ENCODE peak calls at places on chromosomes 5 and 9, in ten cellular contexts. X, F, P, Z, B, Q, E, T, W and N are unnamed samples.

GRCh38 chr5:146409081-146409671 is 38.0 kb upstream of the TCERG1 start:
- DNase-seq in X (no peak), F (no peak), P (no peak), Z (no peak), B (no peak), Q (no peak), E (no peak), T (no peak), W (no peak), N (no peak)

GRCh38 chr5:1368756-1369155 is 23.9 kb upstream of the CLPTM1L start:
- DNase-seq in X (no peak), F (no peak), P (no peak), Z (no peak), B (no peak), Q (no peak), E (no peak), T (no peak), W (no peak), N (no peak)

GRCh38 chr5:40879163-40879942 is 29.9 kb upstream of the C7 start:
- DNase-seq in X (no peak), F (peak; percentile 46), P (no peak), Z (peak; percentile 26), B (peak; percentile 6), Q (peak; percentile 57), E (no peak), T (no peak), W (no peak), N (no peak)

GRCh38 chr9:124075761-124076160 is 64.2 kb downstream of the LHX2 start:
- DNase-seq in X (no peak), F (no peak), P (no peak), Z (no peak), B (no peak), Q (no peak), E (no peak), T (no peak), W (no peak), N (no peak)

GRCh38 chr5:158484968-158485367 is 614.7 kb downstream of the EBF1 start:
- DNase-seq in X (peak; percentile 18), F (no peak), P (no peak), Z (no peak), B (no peak), Q (no peak), E (no peak), T (no peak), W (no peak), N (no peak)

GRCh38 chr5:16179511-16179935 is at the start of gene MARCHF11:
- DNase-seq in X (no peak), F (peak; percentile 61), P (peak; percentile 18), Z (no peak), B (no peak), Q (peak; percentile 2), E (no peak), T (no peak), W (no peak), N (peak; percentile 21)

GRCh38 chr5:91339053-91339710 is 43.9 kb downstream of the ARRDC3 start:
- DNase-seq in X (no peak), F (peak; percentile 52), P (no peak), Z (no peak), B (no peak), Q (peak; percentile 26), E (no peak), T (no peak), W (no peak), N (no peak)

GRCh38 chr9:82606761-82607382 is 456.1 kb downstream of the RASEF start:
- DNase-seq in X (no peak), F (peak; percentile 88), P (no peak), Z (peak; percentile 32), B (peak; percentile 37), Q (peak; percentile 55), E (peak; percentile 47), T (no peak), W (peak; percentile 66), N (peak; percentile 26)

GRCh38 chr5:91651704-91652103 is 268.6 kb upstream of the ARRDC3 start:
- DNase-seq in X (no peak), F (no peak), P (peak; percentile 8), Z (no peak), B (no peak), Q (no peak), E (no peak), T (no peak), W (no peak), N (peak; percentile 6)

GRCh38 chr5:144189800-144190429 is 19.2 kb downstream of the KCTD16 start:
- DNase-seq in X (no peak), F (no peak), P (no peak), Z (peak; percentile 16), B (no peak), Q (no peak), E (peak; percentile 53), T (no peak), W (peak; percentile 27), N (no peak)

GRCh38 chr5:103466494-103466893 is 96.1 kb downstream of the NUDT12 start:
- DNase-seq in X (no peak), F (no peak), P (no peak), Z (no peak), B (no peak), Q (peak; percentile 30), E (no peak), T (no peak), W (no peak), N (no peak)

GRCh38 chr9:135906291-135907005 is 898 bp downstream of the CAMSAP1 start:
- DNase-seq in X (no peak), F (no peak), P (no peak), Z (no peak), B (no peak), Q (peak; percentile 43), E (peak; percentile 26), T (no peak), W (peak; percentile 33), N (peak; percentile 26)

GRCh38 chr9:95005276-95006141 is 279.0 kb downstream of the AOPEP start:
- DNase-seq in X (no peak), F (peak; percentile 39), P (peak; percentile 27), Z (no peak), B (no peak), Q (peak; percentile 18), E (no peak), T (no peak), W (no peak), N (no peak)

GRCh38 chr5:130104895-130105684 is 200.8 kb downstream of the CHSY3 start:
- DNase-seq in X (no peak), F (no peak), P (no peak), Z (no peak), B (no peak), Q (no peak), E (no peak), T (no peak), W (no peak), N (no peak)

GRCh38 chr5:56839062-56839461 is 23.7 kb downstream of the MAP3K1 start:
- DNase-seq in X (no peak), F (no peak), P (no peak), Z (no peak), B (no peak), Q (no peak), E (no peak), T (no peak), W (no peak), N (no peak)
- H3K4me3 ChIP-seq in X (no peak overlapping the region), F (no peak overlapping the region), P (no peak overlapping the region), Z (no peak overlapping the region), B (no peak overlapping the region), Q (no peak overlapping the region), E (no peak overlapping the region), T (no peak overlapping the region), W (no peak overlapping the region), N (no peak overlapping the region)

GRCh38 chr9:125483697-125484096 is 222.1 kb downstream of the GAPVD1 start:
- DNase-seq in X (no peak), F (no peak), P (no peak), Z (no peak), B (no peak), Q (no peak), E (no peak), T (no peak), W (no peak), N (no peak)

GRCh38 chr9:125485471-125485870 is 221.5 kb downstream of the MAPKAP1 start:
- DNase-seq in X (no peak), F (no peak), P (no peak), Z (no peak), B (no peak), Q (no peak), E (no peak), T (no peak), W (no peak), N (no peak)

GRCh38 chr9:125486576-125486975 is 220.4 kb downstream of the MAPKAP1 start:
- DNase-seq in X (peak; percentile 71), F (no peak), P (peak; percentile 41), Z (no peak), B (no peak), Q (no peak), E (peak; percentile 22), T (peak; percentile 84), W (no peak), N (no peak)

GRCh38 chr9:125486109-125486508 is 220.9 kb downstream of the MAPKAP1 start:
- DNase-seq in X (no peak), F (no peak), P (no peak), Z (no peak), B (no peak), Q (no peak), E (no peak), T (no peak), W (no peak), N (no peak)

DNA sequence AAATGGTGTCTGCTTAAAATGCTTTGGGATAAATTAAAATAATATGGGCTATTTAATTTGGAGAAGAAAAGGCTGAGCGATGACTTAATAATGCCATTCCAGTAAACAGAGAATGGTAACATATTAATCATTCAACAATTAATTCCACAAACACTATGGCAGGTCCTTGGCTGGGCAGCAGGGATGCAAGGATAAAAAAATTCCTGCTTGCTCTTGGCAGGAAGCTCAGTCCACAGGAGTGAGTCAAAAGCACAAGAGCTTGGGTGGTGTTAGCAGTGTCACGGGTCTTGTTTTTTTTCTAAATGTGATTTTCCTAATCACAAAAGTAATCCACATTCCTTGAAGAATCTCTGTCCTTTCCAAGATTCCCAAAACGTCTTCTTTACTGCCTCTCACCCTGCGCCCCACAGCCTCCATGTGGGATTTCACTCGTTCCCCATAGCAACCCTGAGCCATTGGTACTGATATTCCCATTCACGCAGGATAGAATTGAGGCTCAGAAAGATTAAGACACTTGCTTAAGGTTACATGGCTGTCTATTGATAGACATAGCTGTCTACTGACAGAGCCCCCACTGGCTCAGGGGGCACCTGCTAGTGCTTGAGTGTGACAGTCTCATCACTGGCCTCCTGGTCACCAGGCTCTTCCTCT is 222.3 kb downstream of the MAPKAP1 start:
- DNase-seq in X (no peak), F (no peak), P (no peak), Z (no peak), B (no peak), Q (no peak), E (no peak), T (no peak), W (no peak), N (peak; percentile 66)
- H3K27ac ChIP-seq in X (peak overlapping the region; percentile 86), F (no peak overlapping the region), P (peak overlapping the region; percentile 69), Z (no peak overlapping the region), B (no peak overlapping the region), Q (no peak overlapping the region), E (peak overlapping the region; percentile 67), T (peak overlapping the region; percentile 65), W (peak overlapping the region; percentile 33), N (peak overlapping the region; percentile 68)

GRCh38 chr5:109580225-109580624 is 109.5 kb upstream of the MAN2A1 start:
- DNase-seq in X (no peak), F (no peak), P (no peak), Z (no peak), B (no peak), Q (peak; percentile 19), E (no peak), T (no peak), W (no peak), N (no peak)
- TF ChIP-seq CTCF in X (no peak), F (no peak), P (no peak), Z (no peak), B (no peak), Q (peak; percentile 17), E (no peak), T (no peak), W (no peak), N (no peak)

GRCh38 chr5:127894461-127894860 is 189.1 kb upstream of the SLC12A2 start:
- DNase-seq in X (no peak), F (no peak), P (no peak), Z (no peak), B (no peak), Q (no peak), E (no peak), T (no peak), W (no peak), N (no peak)
- H3K4me3 ChIP-seq in X (no peak overlapping the region), F (no peak overlapping the region), P (no peak overlapping the region), Z (no peak overlapping the region), B (no peak overlapping the region), Q (no peak overlapping the region), E (no peak overlapping the region), T (no peak overlapping the region), W (no peak overlapping the region), N (no peak overlapping the region)